ENCODE peak calls at places on chromosomes 5 and 9, in eight cellular contexts. One of them, this sample, is unnamed.
A peak's percentile ranks its signal among the peaks of the same experiment; 100 is the strongest.

GRCh38 chr5:106476630-106477029 is 1194.1 kb downstream of the EFNA5 start:
- DNase-seq in CD8-positive, alpha-beta T cell: no peak
- DNase-seq in AG10803: no peak
- DNase-seq in astrocyte: no peak
- DNase-seq in GM23338: no peak
- DNase-seq in body of pancreas: no peak
- DNase-seq in PC-3: no peak
- DNase-seq in GM06990: no peak
- DNase-seq in this sample: no peak

GRCh38 chr5:125559296-125559695 is 812.9 kb upstream of the ZNF608 start:
- DNase-seq in GM23338: no peak
- DNase-seq in GM06990: no peak
- DNase-seq in AG10803: peak; percentile 29
- DNase-seq in PC-3: peak; percentile 83
- DNase-seq in body of pancreas: peak; percentile 20
- DNase-seq in astrocyte: peak; percentile 100
- DNase-seq in CD8-positive, alpha-beta T cell: no peak
- DNase-seq in this sample: no peak

GRCh38 chr5:52796507-52797103 is 8.9 kb downstream of the ITGA1 start:
- DNase-seq in PC-3: no peak
- DNase-seq in GM06990: no peak
- DNase-seq in body of pancreas: no peak
- DNase-seq in astrocyte: no peak
- DNase-seq in CD8-positive, alpha-beta T cell: no peak
- DNase-seq in GM23338: no peak
- DNase-seq in AG10803: no peak
- DNase-seq in this sample: no peak

GRCh38 chr5:132680780-132681475 is 7.1 kb downstream of the IL4 start:
- DNase-seq in CD8-positive, alpha-beta T cell: no peak
- DNase-seq in astrocyte: no peak
- DNase-seq in GM06990: no peak
- DNase-seq in AG10803: no peak
- DNase-seq in PC-3: no peak
- DNase-seq in body of pancreas: no peak
- DNase-seq in GM23338: no peak
- DNase-seq in this sample: no peak

GRCh38 chr5:145834917-145835838 is at the start of gene PRELID2:
- DNase-seq in CD8-positive, alpha-beta T cell: peak; percentile 32
- DNase-seq in body of pancreas: peak; percentile 95
- DNase-seq in GM06990: peak; percentile 26
- DNase-seq in AG10803: peak; percentile 81
- DNase-seq in GM23338: peak; percentile 97
- DNase-seq in PC-3: peak; percentile 88
- DNase-seq in astrocyte: peak; percentile 80
- DNase-seq in this sample: peak; percentile 65

GRCh38 chr9:100083448-100084144 is 15.2 kb downstream of the ERP44 start:
- DNase-seq in body of pancreas: no peak
- DNase-seq in AG10803: no peak
- DNase-seq in GM23338: no peak
- DNase-seq in astrocyte: no peak
- DNase-seq in PC-3: no peak
- DNase-seq in GM06990: peak; percentile 58
- DNase-seq in CD8-positive, alpha-beta T cell: no peak
- DNase-seq in this sample: peak; percentile 40

GRCh38 chr5:87151547-87151946 is 116.1 kb upstream of the RASA1 start:
- DNase-seq in GM23338: no peak
- DNase-seq in AG10803: peak; percentile 86
- DNase-seq in PC-3: peak; percentile 97
- DNase-seq in GM06990: no peak
- DNase-seq in CD8-positive, alpha-beta T cell: no peak
- DNase-seq in astrocyte: peak; percentile 99
- DNase-seq in body of pancreas: no peak
- DNase-seq in this sample: no peak

GRCh38 chr9:124475158-124475867 is 25.1 kb downstream of the ADGRD2 start:
- DNase-seq in body of pancreas: no peak
- DNase-seq in astrocyte: no peak
- DNase-seq in GM23338: peak; percentile 57
- DNase-seq in GM06990: no peak
- DNase-seq in AG10803: no peak
- DNase-seq in PC-3: no peak
- DNase-seq in CD8-positive, alpha-beta T cell: no peak
- DNase-seq in this sample: no peak

GRCh38 chr9:76654575-76654974 is 109.7 kb upstream of the PCA3 start:
- DNase-seq in body of pancreas: no peak
- DNase-seq in GM06990: no peak
- DNase-seq in CD8-positive, alpha-beta T cell: no peak
- DNase-seq in astrocyte: peak; percentile 97
- DNase-seq in PC-3: peak; percentile 11
- DNase-seq in AG10803: peak; percentile 98
- DNase-seq in GM23338: no peak
- DNase-seq in this sample: no peak

GRCh38 chr5:111857633-111858032 is 100.6 kb upstream of the NREP start:
- DNase-seq in astrocyte: no peak
- DNase-seq in GM23338: no peak
- DNase-seq in CD8-positive, alpha-beta T cell: no peak
- DNase-seq in GM06990: no peak
- DNase-seq in AG10803: peak; percentile 42
- DNase-seq in PC-3: peak; percentile 25
- DNase-seq in body of pancreas: no peak
- DNase-seq in this sample: no peak
- TF ChIP-seq CTCF in astrocyte: no peak
- TF ChIP-seq CTCF in GM23338: no peak
- TF ChIP-seq CTCF in CD8-positive, alpha-beta T cell: no peak
- TF ChIP-seq CTCF in GM06990: no peak
- TF ChIP-seq CTCF in AG10803: peak; percentile 29
- TF ChIP-seq CTCF in PC-3: peak; percentile 38
- TF ChIP-seq CTCF in body of pancreas: no peak
- TF ChIP-seq CTCF in this sample: no peak

GRCh38 chr5:7074176-7074575 is 321.8 kb upstream of the ADCY2 start:
- DNase-seq in GM06990: no peak
- DNase-seq in CD8-positive, alpha-beta T cell: no peak
- DNase-seq in astrocyte: no peak
- DNase-seq in PC-3: no peak
- DNase-seq in GM23338: no peak
- DNase-seq in body of pancreas: no peak
- DNase-seq in AG10803: no peak
- DNase-seq in this sample: no peak
- TF ChIP-seq CTCF in GM06990: no peak
- TF ChIP-seq CTCF in CD8-positive, alpha-beta T cell: no peak
- TF ChIP-seq CTCF in astrocyte: no peak
- TF ChIP-seq CTCF in PC-3: no peak
- TF ChIP-seq CTCF in GM23338: peak; percentile 29
- TF ChIP-seq CTCF in body of pancreas: no peak
- TF ChIP-seq CTCF in AG10803: no peak
- TF ChIP-seq CTCF in this sample: no peak

DNA sequence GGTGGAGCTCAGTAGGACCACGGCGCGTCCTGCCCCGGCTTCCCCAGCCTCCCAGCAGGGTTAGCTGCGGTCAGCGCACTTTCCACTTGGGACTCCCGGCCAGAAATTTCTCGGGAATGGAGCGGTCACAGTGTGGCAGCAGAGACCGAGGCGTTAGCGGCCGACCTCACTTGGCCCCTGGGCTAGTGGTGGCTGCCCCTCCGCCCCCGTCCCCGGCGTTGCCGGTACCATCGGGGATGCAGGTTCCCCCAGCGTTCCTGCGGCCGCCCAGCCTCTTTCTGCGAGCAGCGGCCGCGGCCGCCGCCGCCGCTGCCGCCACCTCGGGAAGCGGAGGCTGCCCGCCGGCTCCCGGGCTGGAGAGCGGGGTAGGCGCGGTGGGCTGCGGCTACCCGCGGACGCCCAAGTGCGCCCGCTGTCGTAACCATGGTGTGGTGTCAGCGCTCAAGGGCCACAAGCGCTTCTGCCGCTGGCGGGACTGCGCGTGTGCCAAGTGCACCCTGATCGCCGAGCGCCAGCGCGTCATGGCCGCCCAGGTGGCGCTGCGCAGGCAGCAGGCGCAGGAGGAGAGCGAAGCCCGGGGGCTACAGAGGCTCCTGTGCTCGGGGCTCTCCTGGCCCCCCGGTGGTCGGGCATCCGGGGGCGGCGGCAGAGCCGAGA is 454 bp downstream of the DMRTA1 start:
- DNase-seq in body of pancreas: peak; percentile 76
- DNase-seq in AG10803: peak; percentile 14
- DNase-seq in PC-3: peak; percentile 72
- DNase-seq in GM23338: peak; percentile 82
- DNase-seq in CD8-positive, alpha-beta T cell: peak; percentile 8
- DNase-seq in astrocyte: peak; percentile 39
- DNase-seq in GM06990: peak; percentile 22
- DNase-seq in this sample: peak; percentile 36
- TF ChIP-seq CTCF in body of pancreas: no peak
- TF ChIP-seq CTCF in AG10803: no peak
- TF ChIP-seq CTCF in PC-3: peak; percentile 48
- TF ChIP-seq CTCF in GM23338: no peak
- TF ChIP-seq CTCF in CD8-positive, alpha-beta T cell: no peak
- TF ChIP-seq CTCF in astrocyte: no peak
- TF ChIP-seq CTCF in GM06990: peak; percentile 17
- TF ChIP-seq CTCF in this sample: no peak

GRCh38 chr9:95338243-95338642 is 20.7 kb upstream of the FANCC start:
- DNase-seq in astrocyte: no peak
- DNase-seq in GM23338: no peak
- DNase-seq in AG10803: no peak
- DNase-seq in CD8-positive, alpha-beta T cell: no peak
- DNase-seq in body of pancreas: no peak
- DNase-seq in GM06990: no peak
- DNase-seq in PC-3: no peak
- DNase-seq in this sample: no peak

GRCh38 chr9:95343725-95344287 is 26.3 kb upstream of the FANCC start:
- DNase-seq in PC-3: no peak
- DNase-seq in GM06990: no peak
- DNase-seq in AG10803: no peak
- DNase-seq in astrocyte: peak; percentile 12
- DNase-seq in GM23338: no peak
- DNase-seq in CD8-positive, alpha-beta T cell: no peak
- DNase-seq in body of pancreas: no peak
- DNase-seq in this sample: no peak

GRCh38 chr9:95342571-95342970 is 25.1 kb upstream of the FANCC start:
- DNase-seq in GM23338: no peak
- DNase-seq in GM06990: no peak
- DNase-seq in CD8-positive, alpha-beta T cell: no peak
- DNase-seq in AG10803: no peak
- DNase-seq in PC-3: no peak
- DNase-seq in body of pancreas: no peak
- DNase-seq in astrocyte: no peak
- DNase-seq in this sample: no peak

GRCh38 chr9:95344735-95345134 is 27.2 kb upstream of the FANCC start:
- DNase-seq in PC-3: no peak
- DNase-seq in astrocyte: no peak
- DNase-seq in CD8-positive, alpha-beta T cell: no peak
- DNase-seq in AG10803: no peak
- DNase-seq in body of pancreas: no peak
- DNase-seq in GM23338: no peak
- DNase-seq in GM06990: no peak
- DNase-seq in this sample: no peak

GRCh38 chr9:95341262-95342011 is 23.9 kb upstream of the FANCC start:
- DNase-seq in CD8-positive, alpha-beta T cell: no peak
- DNase-seq in AG10803: peak; percentile 35
- DNase-seq in body of pancreas: no peak
- DNase-seq in astrocyte: no peak
- DNase-seq in GM23338: peak; percentile 43
- DNase-seq in GM06990: no peak
- DNase-seq in PC-3: peak; percentile 22
- DNase-seq in this sample: no peak
- TF ChIP-seq CTCF in CD8-positive, alpha-beta T cell: no peak
- TF ChIP-seq CTCF in AG10803: peak; percentile 39
- TF ChIP-seq CTCF in body of pancreas: peak; percentile 23
- TF ChIP-seq CTCF in astrocyte: no peak
- TF ChIP-seq CTCF in GM23338: peak; percentile 33
- TF ChIP-seq CTCF in GM06990: no peak
- TF ChIP-seq CTCF in PC-3: peak; percentile 34
- TF ChIP-seq CTCF in this sample: no peak

DNA sequence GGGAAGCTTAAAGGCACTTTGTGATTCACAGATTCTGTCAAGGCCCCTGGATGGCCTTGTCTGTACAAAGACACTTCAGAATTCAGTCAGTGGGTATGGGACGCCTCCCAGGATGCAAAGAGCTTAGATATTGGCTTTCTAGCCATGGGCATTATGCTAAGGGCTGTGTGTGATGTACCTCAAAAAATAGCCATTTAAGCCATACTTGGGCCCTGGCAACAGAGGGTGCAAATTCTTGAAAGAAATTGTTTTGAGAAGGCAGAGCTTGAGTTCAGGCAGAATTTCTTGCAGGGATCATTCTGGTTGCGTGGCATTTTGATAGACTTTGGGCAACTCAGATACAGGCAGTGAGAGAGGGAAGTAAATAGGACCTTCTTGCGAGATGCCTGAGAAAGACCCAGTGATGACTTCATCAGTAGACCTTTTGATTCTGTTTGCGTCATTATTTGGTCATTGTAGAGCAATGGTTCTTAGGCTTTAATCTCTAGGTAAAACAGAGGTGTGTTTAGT is 3.9 kb downstream of the CYFIP2 start:
- DNase-seq in GM06990: no peak
- DNase-seq in astrocyte: no peak
- DNase-seq in body of pancreas: no peak
- DNase-seq in CD8-positive, alpha-beta T cell: no peak
- DNase-seq in GM23338: no peak
- DNase-seq in AG10803: no peak
- DNase-seq in PC-3: no peak
- DNase-seq in this sample: no peak
- TF ChIP-seq CTCF in GM06990: no peak
- TF ChIP-seq CTCF in astrocyte: no peak
- TF ChIP-seq CTCF in body of pancreas: no peak
- TF ChIP-seq CTCF in CD8-positive, alpha-beta T cell: no peak
- TF ChIP-seq CTCF in GM23338: no peak
- TF ChIP-seq CTCF in AG10803: no peak
- TF ChIP-seq CTCF in PC-3: no peak
- TF ChIP-seq CTCF in this sample: no peak

GRCh38 chr9:19769213-19769612 is 19.6 kb downstream of the SLC24A2 start:
- DNase-seq in astrocyte: no peak
- DNase-seq in CD8-positive, alpha-beta T cell: no peak
- DNase-seq in GM23338: no peak
- DNase-seq in PC-3: no peak
- DNase-seq in body of pancreas: no peak
- DNase-seq in AG10803: no peak
- DNase-seq in GM06990: no peak
- DNase-seq in this sample: no peak

GRCh38 chr9:19768798-19769197 is 20.0 kb downstream of the SLC24A2 start:
- DNase-seq in GM23338: no peak
- DNase-seq in PC-3: no peak
- DNase-seq in body of pancreas: no peak
- DNase-seq in astrocyte: no peak
- DNase-seq in CD8-positive, alpha-beta T cell: no peak
- DNase-seq in GM06990: no peak
- DNase-seq in AG10803: no peak
- DNase-seq in this sample: no peak
- TF ChIP-seq CTCF in GM23338: no peak
- TF ChIP-seq CTCF in PC-3: no peak
- TF ChIP-seq CTCF in body of pancreas: no peak
- TF ChIP-seq CTCF in astrocyte: no peak
- TF ChIP-seq CTCF in CD8-positive, alpha-beta T cell: no peak
- TF ChIP-seq CTCF in GM06990: no peak
- TF ChIP-seq CTCF in AG10803: no peak
- TF ChIP-seq CTCF in this sample: no peak

This sample was measured in GM20000.